ENCODE peak calls at places on chromosomes 13 and 19, in ten cellular contexts. X is activated CD8-positive, alpha-beta memory T cell treated with anti-CD3 and anti-CD28 coated beads for 1 hour; D is fibroblast of gingiva; A is non-pigmented ciliary epithelial cell; J is stimulated activated CD4-positive, alpha-beta T cell treated with anti-CD3 and anti-CD28 coated beads, Interleukin-15, amount 100 ng/mL, for 1 hour; K is activated naive CD4-positive, alpha-beta T cell treated with anti-CD3 and anti-CD28 coated beads, Interleukin-2, amount 10 ng/mL, durations not matched to agents 7 days and 5 days; U is Daoy; B is adrenal gland; R is substantia nigra; N is pancreas. V is an unnamed sample.

GRCh38 chr19:11931051-11931450 is 6.1 kb downstream of the ZNF700 start:
- DNase-seq in X (no peak), D (peak), A (peak), J (no peak), K (no peak), U (no peak), B (no peak), R (no peak), N (no peak), V (no peak)

GRCh38 chr19:5308471-5309437 is 31.9 kb downstream of the PTPRS start:
- DNase-seq in X (no peak), D (peak), A (peak), J (no peak), K (no peak), U (peak), B (peak), R (peak), N (peak), V (peak)

GRCh38 chr13:113378825-113379224 is 14.9 kb upstream of the GRTP1 start:
- DNase-seq in X (no peak), D (no peak), A (no peak), J (no peak), K (no peak), U (no peak), B (no peak), R (no peak), N (peak), V (no peak)

GRCh38 chr19:4508698-4509097 is 9.6 kb downstream of the PLIN4 start:
- DNase-seq in X (no peak), D (no peak), A (no peak), J (no peak), K (no peak), U (no peak), B (no peak), R (no peak), N (no peak), V (no peak)

GRCh38 chr13:50521750-50522149 is 321.7 kb downstream of the DLEU7 start:
- DNase-seq in X (no peak), D (peak), A (no peak), J (no peak), K (no peak), U (no peak), B (no peak), R (no peak), N (no peak), V (no peak)

GRCh38 chr13:42699922-42700321 is 81.5 kb upstream of the FAM216B start:
- DNase-seq in X (no peak), D (no peak), A (no peak), J (no peak), K (no peak), U (no peak), B (no peak), R (no peak), N (no peak), V (no peak)

GRCh38 chr19:40600086-40600917 is 867 bp upstream of the LTBP4 start:
- DNase-seq in X (no peak), D (no peak), A (no peak), J (no peak), K (no peak), U (no peak), B (no peak), R (peak), N (no peak), V (no peak)

GRCh38 chr19:19591133-19591825 is 27.2 kb downstream of the PBX4 start:
- DNase-seq in X (peak), D (peak), A (peak), J (peak), K (peak), U (peak), B (no peak), R (no peak), N (peak), V (no peak)

GRCh38 chr13:97018029-97018819 is 23.9 kb upstream of the OXGR1 start:
- DNase-seq in X (no peak), D (peak), A (no peak), J (no peak), K (peak), U (peak), B (peak), R (no peak), N (peak), V (peak)

GRCh38 chr13:45063261-45063870 is 56.9 kb upstream of the GTF2F2 start:
- DNase-seq in X (no peak), D (peak), A (no peak), J (no peak), K (no peak), U (no peak), B (no peak), R (no peak), N (no peak), V (no peak)

GRCh38 chr13:41001695-41002094 is 17.4 kb downstream of the ELF1 start:
- DNase-seq in X (no peak), D (no peak), A (no peak), J (no peak), K (no peak), U (no peak), B (no peak), R (no peak), N (no peak), V (no peak)

GRCh38 chr19:367561-367960 is 23.0 kb upstream of the MIER2 start:
- DNase-seq in X (no peak), D (no peak), A (no peak), J (no peak), K (no peak), U (no peak), B (no peak), R (no peak), N (no peak), V (no peak)

GRCh38 chr13:38656699-38657098 is 30.2 kb upstream of the FREM2 start:
- DNase-seq in X (no peak), D (no peak), A (no peak), J (no peak), K (no peak), U (no peak), B (peak), R (no peak), N (peak), V (no peak)

GRCh38 chr19:2537544-2537943 is 61.6 kb downstream of the GADD45B start:
- DNase-seq in X (no peak), D (no peak), A (no peak), J (no peak), K (no peak), U (no peak), B (no peak), R (no peak), N (no peak), V (no peak)

GRCh38 chr13:113887700-113888201 is 23.9 kb upstream of the GAS6 start:
- DNase-seq in X (no peak), D (peak), A (no peak), J (no peak), K (no peak), U (no peak), B (no peak), R (no peak), N (no peak), V (no peak)

GRCh38 chr19:53389591-53390377 is 5.2 kb upstream of the ZNF765 start:
- DNase-seq in X (no peak), D (no peak), A (no peak), J (no peak), K (no peak), U (no peak), B (no peak), R (peak), N (no peak), V (no peak)

GRCh38 chr19:49691243-49692101 is 556 bp downstream of the CPT1C start:
- DNase-seq in X (no peak), D (peak), A (peak), J (no peak), K (peak), U (peak), B (peak), R (peak), N (no peak), V (no peak)

GRCh38 chr19:40234429-40235237 is 8.1 kb upstream of the CCNP start:
- DNase-seq in X (no peak), D (no peak), A (no peak), J (no peak), K (no peak), U (no peak), B (no peak), R (no peak), N (no peak), V (no peak)

GRCh38 chr19:23436318-23436717 is 41.0 kb upstream of the ZNF91 start:
- DNase-seq in X (no peak), D (no peak), A (no peak), J (no peak), K (no peak), U (no peak), B (no peak), R (no peak), N (no peak), V (no peak)

GRCh38 chr19:30664358-30665058 is 292.3 kb downstream of the ZNF536 start:
- DNase-seq in X (no peak), D (no peak), A (no peak), J (no peak), K (no peak), U (peak), B (peak), R (peak), N (peak), V (no peak)

GRCh38 chr13:113041293-113041690 is 64.3 kb upstream of the F7 start:
- DNase-seq in X (no peak), D (no peak), A (no peak), J (no peak), K (no peak), U (no peak), B (no peak), R (peak), N (no peak), V (no peak)

GRCh38 chr19:48777139-48777538 is 21.8 kb downstream of the FGF21 start:
- DNase-seq in X (no peak), D (no peak), A (no peak), J (no peak), K (no peak), U (no peak), B (no peak), R (no peak), N (no peak), V (no peak)

GRCh38 chr13:98740131-98740530 is 12.3 kb downstream of the SLC15A1 start:
- DNase-seq in X (no peak), D (no peak), A (no peak), J (no peak), K (no peak), U (no peak), B (no peak), R (no peak), N (no peak), V (no peak)

GRCh38 chr13:49927755-49928154 is 8.4 kb downstream of the SPRYD7 start:
- DNase-seq in X (no peak), D (peak), A (peak), J (no peak), K (no peak), U (no peak), B (no peak), R (no peak), N (no peak), V (no peak)

GRCh38 chr19:29675650-29676186 is 10.5 kb downstream of the PLEKHF1 start:
- DNase-seq in X (no peak), D (no peak), A (no peak), J (no peak), K (no peak), U (no peak), B (no peak), R (peak), N (no peak), V (no peak)

GRCh38 chr19:52941941-52942370 is 18.7 kb upstream of the ZNF888 start:
- DNase-seq in X (no peak), D (peak), A (no peak), J (no peak), K (peak), U (peak), B (peak), R (peak), N (peak), V (no peak)

GRCh38 chr13:74280093-74280794 is 146.0 kb upstream of the KLF12 start:
- DNase-seq in X (no peak), D (no peak), A (no peak), J (no peak), K (no peak), U (no peak), B (no peak), R (no peak), N (no peak), V (no peak)

GRCh38 chr13:40456397-40456958 is 210.0 kb downstream of the FOXO1 start:
- DNase-seq in X (no peak), D (no peak), A (no peak), J (no peak), K (no peak), U (no peak), B (no peak), R (no peak), N (peak), V (no peak)

GRCh38 chr19:16330811-16331690 is 6.4 kb downstream of the KLF2 start:
- DNase-seq in X (no peak), D (no peak), A (no peak), J (no peak), K (peak), U (no peak), B (peak), R (no peak), N (no peak), V (no peak)

GRCh38 chr13:46666727-46667456 is 113.9 kb downstream of the LRCH1 start:
- DNase-seq in X (no peak), D (no peak), A (no peak), J (no peak), K (no peak), U (no peak), B (no peak), R (no peak), N (no peak), V (no peak)

GRCh38 chr13:59906413-59907027 is 257.2 kb downstream of the DIAPH3 start:
- DNase-seq in X (no peak), D (peak), A (peak), J (no peak), K (no peak), U (no peak), B (no peak), R (no peak), N (no peak), V (peak)

GRCh38 chr13:48201044-48201443 is 32.0 kb upstream of the ITM2B start:
- DNase-seq in X (no peak), D (no peak), A (no peak), J (no peak), K (no peak), U (no peak), B (no peak), R (no peak), N (no peak), V (no peak)

GRCh38 chr19:16419671-16420394 is 51.9 kb downstream of the EPS15L1 start:
- DNase-seq in X (no peak), D (no peak), A (no peak), J (no peak), K (no peak), U (no peak), B (peak), R (no peak), N (no peak), V (no peak)

GRCh38 chr19:50418186-50419021 is at the start of gene SPIB:
- DNase-seq in X (no peak), D (no peak), A (no peak), J (no peak), K (no peak), U (no peak), B (no peak), R (no peak), N (no peak), V (no peak)

GRCh38 chr19:20664917-20665781 is 3.8 kb upstream of the ZNF626 start:
- DNase-seq in X (no peak), D (no peak), A (no peak), J (no peak), K (no peak), U (no peak), B (no peak), R (peak), N (no peak), V (no peak)

GRCh38 chr19:44585371-44586141 is 27.8 kb upstream of the IGSF23 start:
- DNase-seq in X (no peak), D (peak), A (no peak), J (no peak), K (no peak), U (peak), B (peak), R (no peak), N (no peak), V (no peak)

GRCh38 chr19:17517898-17518297 is 6.4 kb downstream of the PGLS start:
- DNase-seq in X (no peak), D (no peak), A (no peak), J (no peak), K (no peak), U (no peak), B (no peak), R (no peak), N (no peak), V (no peak)

GRCh38 chr13:50198508-50198907 is 183.3 kb downstream of the KCNRG start:
- DNase-seq in X (no peak), D (peak), A (no peak), J (no peak), K (no peak), U (peak), B (no peak), R (no peak), N (no peak), V (no peak)

V was measured in HCT116.